ENCODE peak calls at places on chromosomes 3 and 15, in eight cellular contexts. T, U, S, P, J, A, D and E are unnamed samples.

GRCh38 chr3:193563999-193564398 is 9.3 kb upstream of the ATP13A4 start:
- DNase-seq in T (no peak), U (no peak), S (peak; percentile 23), P (peak; percentile 9), J (no peak), A (peak; percentile 42), D (no peak), E (no peak)

GRCh38 chr3:101898752-101899169 is 49.4 kb downstream of the NFKBIZ start:
- DNase-seq in T (no peak), U (no peak), S (no peak), P (no peak), J (no peak), A (no peak), D (no peak), E (no peak)

GRCh38 chr3:119308355-119308754 is 14.2 kb downstream of the ARHGAP31 start:
- DNase-seq in T (no peak), U (no peak), S (no peak), P (no peak), J (no peak), A (no peak), D (no peak), E (no peak)

GRCh38 chr3:46427929-46428833 is 21.1 kb downstream of the CCRL2 start:
- DNase-seq in T (no peak), U (no peak), S (no peak), P (no peak), J (no peak), A (peak; percentile 52), D (no peak), E (no peak)

GRCh38 chr15:55343168-55343567 is 24.1 kb downstream of the PIGB start:
- DNase-seq in T (no peak), U (no peak), S (peak; percentile 73), P (no peak), J (no peak), A (no peak), D (no peak), E (no peak)

GRCh38 chr15:40439461-40440299 is 1.1 kb upstream of the BAHD1 start:
- DNase-seq in T (peak; percentile 42), U (no peak), S (peak; percentile 46), P (no peak), J (no peak), A (peak; percentile 38), D (peak; percentile 80), E (no peak)

GRCh38 chr15:28896944-28897343 is 11.2 kb downstream of the APBA2 start:
- DNase-seq in T (no peak), U (no peak), S (peak; percentile 22), P (peak; percentile 65), J (no peak), A (no peak), D (no peak), E (no peak)

GRCh38 chr15:92907880-92908279 is 7.8 kb downstream of the CHD2 start:
- DNase-seq in T (no peak), U (no peak), S (peak; percentile 87), P (no peak), J (no peak), A (no peak), D (no peak), E (peak; percentile 8)

GRCh38 chr3:194265505-194265892 is 85.6 kb downstream of the CPN2 start:
- DNase-seq in T (peak; percentile 93), U (no peak), S (no peak), P (peak; percentile 36), J (peak; percentile 95), A (no peak), D (peak; percentile 89), E (peak; percentile 74)

GRCh38 chr3:181933052-181933618 is 221.4 kb downstream of the SOX2 start:
- DNase-seq in T (no peak), U (no peak), S (no peak), P (no peak), J (no peak), A (no peak), D (no peak), E (no peak)

DNA sequence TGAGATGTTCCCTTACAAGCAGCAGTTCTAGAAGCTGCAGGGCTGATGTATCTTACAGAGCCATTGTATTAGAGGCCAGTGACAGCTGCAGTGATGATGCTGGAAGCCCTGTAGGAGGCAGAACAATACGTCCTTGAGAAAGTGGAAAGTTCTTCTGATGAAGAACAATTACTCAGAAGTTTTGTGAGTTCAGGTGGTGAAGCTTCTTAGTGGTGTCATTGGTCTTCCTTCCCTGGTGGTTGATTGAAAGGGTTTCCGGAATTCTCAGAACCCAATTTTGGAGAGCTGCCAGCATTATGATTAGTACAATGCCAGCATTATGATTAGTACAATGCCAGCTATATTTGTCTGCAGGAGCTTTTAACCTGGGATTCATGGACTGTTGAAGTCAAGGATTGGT is 356.4 kb downstream of the MFSD1 start:
- DNase-seq in T (no peak), U (no peak), S (no peak), P (peak; percentile 13), J (no peak), A (no peak), D (no peak), E (no peak)
- H3K27ac ChIP-seq in T (no peak overlapping the region), U (no peak overlapping the region), S (no peak overlapping the region), P (no peak overlapping the region), J (no peak overlapping the region), A (no peak overlapping the region), D (no peak overlapping the region), E (no peak overlapping the region)

GRCh38 chr3:171788546-171789351 is 21.5 kb downstream of the PLD1 start:
- DNase-seq in T (no peak), U (no peak), S (peak; percentile 60), P (peak; percentile 56), J (no peak), A (no peak), D (no peak), E (no peak)
- H3K27ac ChIP-seq in T (peak overlapping the region; percentile 14), U (no peak overlapping the region), S (peak overlapping the region; percentile 60), P (peak overlapping the region; percentile 50), J (no peak overlapping the region), A (peak overlapping the region; percentile 6), D (no peak overlapping the region), E (no peak overlapping the region)

DNA sequence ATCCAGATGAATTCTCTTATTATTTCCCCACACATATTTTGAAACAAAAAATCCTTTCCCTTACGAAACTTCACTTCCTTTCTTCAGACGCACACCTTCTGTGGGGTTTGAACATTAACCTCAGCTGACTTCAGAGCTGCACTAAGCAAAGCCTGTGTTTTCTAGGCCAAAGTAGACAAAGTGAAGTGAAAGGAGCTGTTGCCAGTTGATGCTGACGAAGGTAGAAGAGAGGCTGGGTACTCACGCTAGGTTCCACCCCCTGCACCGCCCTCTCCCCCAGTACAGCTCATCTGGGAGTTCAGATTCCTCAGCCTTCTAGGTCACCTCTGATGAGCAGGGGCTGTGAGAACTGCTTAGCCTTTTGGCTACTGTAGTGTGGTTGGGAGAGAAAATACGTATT is 24.1 kb downstream of the DUT start:
- DNase-seq in T (no peak), U (no peak), S (no peak), P (no peak), J (no peak), A (peak; percentile 28), D (no peak), E (no peak)
- H3K27ac ChIP-seq in T (no peak overlapping the region), U (peak overlapping the region; percentile 33), S (no peak overlapping the region), P (no peak overlapping the region), J (peak overlapping the region; percentile 4), A (no peak overlapping the region), D (no peak overlapping the region), E (no peak overlapping the region)

GRCh38 chr3:150216041-150216811 is 191.9 kb upstream of the TSC22D2 start:
- DNase-seq in T (peak; percentile 59), U (no peak), S (peak; percentile 94), P (no peak), J (peak; percentile 66), A (no peak), D (peak; percentile 55), E (peak; percentile 16)
- H3K27ac ChIP-seq in T (peak overlapping the region; percentile 54), U (no peak overlapping the region), S (peak overlapping the region; percentile 13), P (peak overlapping the region; percentile 22), J (peak overlapping the region; percentile 69), A (no peak overlapping the region), D (peak overlapping the region; percentile 29), E (no peak overlapping the region)

DNA sequence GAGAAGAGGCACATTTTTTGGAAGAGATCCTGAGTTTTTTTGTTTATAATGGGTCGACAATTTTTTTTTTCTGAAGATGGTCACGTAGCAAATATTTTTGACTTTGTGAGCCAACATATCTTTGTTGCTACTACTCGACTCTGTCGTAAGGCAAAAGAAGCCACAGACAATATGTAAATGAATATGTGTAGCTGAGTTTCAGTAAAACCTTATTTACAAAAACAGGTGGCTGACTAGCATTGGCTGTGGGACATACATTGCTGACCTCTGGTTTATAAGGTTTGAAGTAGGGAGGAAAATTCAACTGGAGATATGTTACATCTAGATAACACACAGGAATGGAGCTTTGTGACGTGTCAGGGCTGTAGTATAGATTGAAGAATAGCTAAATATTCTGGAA is 22.5 kb upstream of the NANOGP8 start:
- DNase-seq in T (no peak), U (no peak), S (no peak), P (no peak), J (no peak), A (no peak), D (no peak), E (no peak)
- H3K27ac ChIP-seq in T (no peak overlapping the region), U (no peak overlapping the region), S (no peak overlapping the region), P (no peak overlapping the region), J (no peak overlapping the region), A (no peak overlapping the region), D (no peak overlapping the region), E (no peak overlapping the region)

GRCh38 chr3:122916580-122916979 is 111.0 kb downstream of the SEMA5B start:
- DNase-seq in T (no peak), U (no peak), S (no peak), P (no peak), J (no peak), A (no peak), D (no peak), E (no peak)
- H3K27ac ChIP-seq in T (no peak overlapping the region), U (no peak overlapping the region), S (no peak overlapping the region), P (no peak overlapping the region), J (no peak overlapping the region), A (no peak overlapping the region), D (no peak overlapping the region), E (no peak overlapping the region)

GRCh38 chr3:187207624-187208023 is 10.3 kb downstream of the RTP1 start:
- DNase-seq in T (no peak), U (no peak), S (no peak), P (no peak), J (no peak), A (no peak), D (no peak), E (no peak)
- H3K27ac ChIP-seq in T (no peak overlapping the region), U (no peak overlapping the region), S (no peak overlapping the region), P (no peak overlapping the region), J (no peak overlapping the region), A (no peak overlapping the region), D (no peak overlapping the region), E (peak overlapping the region; percentile 52)

GRCh38 chr3:124780767-124781485 is 50.7 kb downstream of the UMPS start:
- DNase-seq in T (peak; percentile 89), U (no peak), S (no peak), P (no peak), J (peak; percentile 95), A (no peak), D (peak; percentile 50), E (peak; percentile 33)
- H3K27ac ChIP-seq in T (peak overlapping the region; percentile 97), U (peak overlapping the region; percentile 37), S (peak overlapping the region; percentile 37), P (peak overlapping the region; percentile 30), J (peak overlapping the region; percentile 95), A (peak overlapping the region; percentile 92), D (peak overlapping the region; percentile 68), E (peak overlapping the region; percentile 68)

DNA sequence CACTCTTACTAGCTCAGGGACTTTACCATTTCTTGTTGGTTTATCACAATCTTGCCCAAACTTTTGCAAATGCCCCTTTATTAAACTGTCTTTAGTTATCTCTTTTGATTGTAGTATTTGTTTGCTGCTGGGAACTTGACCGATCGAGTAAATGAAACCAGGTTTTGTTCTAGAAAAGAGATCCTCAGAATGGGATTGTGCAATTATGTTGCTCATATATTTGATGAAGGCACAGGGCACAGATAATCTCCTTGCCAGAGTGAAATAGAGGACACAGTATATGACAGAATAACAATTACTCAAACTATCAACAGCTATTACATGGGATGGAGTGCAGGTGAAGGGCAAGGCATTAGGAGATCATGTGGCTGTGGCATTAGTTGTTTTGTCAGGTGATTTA is 216.6 kb upstream of the RASGRP1 start:
- DNase-seq in T (no peak), U (no peak), S (no peak), P (no peak), J (no peak), A (no peak), D (no peak), E (no peak)
- H3K27ac ChIP-seq in T (no peak overlapping the region), U (no peak overlapping the region), S (no peak overlapping the region), P (no peak overlapping the region), J (no peak overlapping the region), A (no peak overlapping the region), D (no peak overlapping the region), E (no peak overlapping the region)